ENCODE peak calls at places on chromosomes 13 and 19, in eight cellular contexts. I is stimulated activated CD8-positive, alpha-beta memory T cell treated with anti-CD3 and anti-CD28 coated beads, Interleukin-4, amount 100 ng/mL, for 48 hours; N is T-helper 9 cell; R is AG04450; L is stimulated activated CD4-positive, alpha-beta T cell treated with anti-CD3 and anti-CD28 coated beads, Interleukin-4, amount 100 ng/mL, for 4 hours; A is Peyer's patch; J is activated naive CD8-positive, alpha-beta T cell treated with anti-CD3 and anti-CD28 coated beads for 36 hours; P is OCI-LY7. Z is an unnamed sample.

GRCh38 chr19:9885077-9885552 is 50.0 kb downstream of the PIN1 start:
- DNase-seq in I (no peak), N (no peak), R (no peak), L (no peak), A (no peak), J (no peak), P (no peak), Z (no peak)

GRCh38 chr13:112643759-112644459 is 45.9 kb upstream of the ATP11A start:
- DNase-seq in I (no peak), N (no peak), R (no peak), L (no peak), A (no peak), J (no peak), P (no peak), Z (no peak)

GRCh38 chr19:14997981-14998380 is 18.3 kb upstream of the SLC1A6 start:
- DNase-seq in I (no peak), N (no peak), R (no peak), L (no peak), A (no peak), J (no peak), P (no peak), Z (no peak)

GRCh38 chr19:13983213-13983889 is 22.8 kb downstream of the RFX1 start:
- DNase-seq in I (no peak), N (no peak), R (no peak), L (peak), A (no peak), J (no peak), P (peak), Z (no peak)

GRCh38 chr13:49340161-49340560 is 92.4 kb downstream of the CDADC1 start:
- DNase-seq in I (no peak), N (no peak), R (no peak), L (no peak), A (no peak), J (no peak), P (no peak), Z (no peak)

GRCh38 chr13:35917252-35917941 is 213.8 kb downstream of the DCLK1 start:
- DNase-seq in I (no peak), N (no peak), R (no peak), L (no peak), A (no peak), J (no peak), P (no peak), Z (no peak)

GRCh38 chr19:12774588-12775555 is at the start of gene HOOK2:
- DNase-seq in I (peak), N (no peak), R (no peak), L (peak), A (peak), J (peak), P (no peak), Z (no peak)

GRCh38 chr19:28406966-28407365 is 806.0 kb downstream of the UQCRFS1 start:
- DNase-seq in I (no peak), N (no peak), R (no peak), L (no peak), A (no peak), J (no peak), P (no peak), Z (no peak)

GRCh38 chr19:55188620-55189019 is 8.5 kb upstream of the SYT5 start:
- DNase-seq in I (no peak), N (no peak), R (no peak), L (no peak), A (no peak), J (no peak), P (no peak), Z (no peak)

GRCh38 chr13:42626461-42626860 is 52.5 kb downstream of the TNFSF11 start:
- DNase-seq in I (no peak), N (no peak), R (no peak), L (no peak), A (no peak), J (no peak), P (no peak), Z (no peak)

GRCh38 chr19:4829001-4829712 is 2.4 kb downstream of the TICAM1 start:
- DNase-seq in I (no peak), N (no peak), R (no peak), L (no peak), A (peak), J (no peak), P (peak), Z (no peak)

Z was measured in retinal pigment epithelial cell.